ENCODE peak calls at places on chromosomes 13 and 19, in four cellular contexts. S, D, L and J are unnamed samples.

GRCh38 chr13:20492641-20493040 is 33.0 kb downstream of the CRYL1 start:
- DNase-seq in S (peak), D (no peak), L (peak), J (peak)

GRCh38 chr19:13839193-13839937 is 37.6 kb upstream of the NANOS3 start:
- DNase-seq in S (peak), D (peak), L (peak), J (no peak)

GRCh38 chr13:113216165-113217056 is 7.0 kb downstream of the CUL4A start:
- DNase-seq in S (no peak), D (no peak), L (no peak), J (peak)

GRCh38 chr13:102799544-102800144 is 725 bp downstream of the BIVM start:
- DNase-seq in S (no peak), D (no peak), L (peak), J (peak)

GRCh38 chr13:48496796-48497195 is 36.1 kb downstream of the RCBTB2 start:
- DNase-seq in S (no peak), D (no peak), L (peak), J (no peak)

GRCh38 chr19:36796714-36796999 is 24.1 kb upstream of the ZNF850 start:
- DNase-seq in S (no peak), D (no peak), L (no peak), J (no peak)

GRCh38 chr19:50264483-50265186 is 61.2 kb downstream of the MYH14 start:
- DNase-seq in S (no peak), D (no peak), L (no peak), J (no peak)

GRCh38 chr19:45016388-45017314 is 15.4 kb downstream of the RELB start:
- DNase-seq in S (peak), D (no peak), L (peak), J (peak)

GRCh38 chr19:41546386-41546789 is 29.6 kb upstream of the CEACAM21 start:
- DNase-seq in S (no peak), D (no peak), L (no peak), J (no peak)